ENCODE peak calls at places on chromosome 18, in four cellular contexts. D is A172, J is SJSA1, X is naive B cell. P is an unnamed sample.

GRCh38 chr18:58201728-58202405 is 157.8 kb downstream of the NEDD4L start:
- DNase-seq in J (peak), D (no peak), X (no peak), P (no peak)

GRCh38 chr18:79954791-79955190 is 3.3 kb upstream of the SLC66A2 start:
- DNase-seq in X (no peak), D (no peak), J (no peak), P (no peak)

GRCh38 chr18:55401638-55402191 is 186.3 kb downstream of the TCF4 start:
- DNase-seq in J (peak), X (no peak), D (peak), P (no peak)

GRCh38 chr18:28760299-28760698 is 583.4 kb upstream of the CDH2 start:
- DNase-seq in X (no peak), J (no peak), D (no peak), P (no peak)

GRCh38 chr18:78293940-78294401 is 685.6 kb upstream of the SALL3 start:
- DNase-seq in X (no peak), J (no peak), D (no peak), P (no peak)

GRCh38 chr18:21109936-21110666 is 1.5 kb downstream of the ROCK1 start:
- DNase-seq in J (no peak), X (no peak), D (no peak), P (no peak)

GRCh38 chr18:22606563-22607283 is 189.0 kb upstream of the CTAGE1 start:
- DNase-seq in D (no peak), X (no peak), J (no peak), P (no peak)

GRCh38 chr18:51236225-51236624 is 38.7 kb upstream of the MEX3C start:
- DNase-seq in J (peak), D (peak), X (no peak), P (peak)

GRCh38 chr18:80077873-80078272 is 31.2 kb upstream of the ADNP2 start:
- DNase-seq in J (no peak), D (no peak), X (no peak), P (no peak)

GRCh38 chr18:12857991-12858544 is 26.0 kb downstream of the PTPN2 start:
- DNase-seq in X (no peak), D (no peak), J (no peak), P (no peak)

GRCh38 chr18:50749421-50749820 is 70.4 kb downstream of the MRO start:
- DNase-seq in D (no peak), J (no peak), X (no peak), P (no peak)

GRCh38 chr18:28478531-28478930 is 301.6 kb upstream of the CDH2 start:
- DNase-seq in D (no peak), J (no peak), X (no peak), P (no peak)

GRCh38 chr18:44465337-44465736 is 215.4 kb upstream of the SETBP1 start:
- DNase-seq in J (no peak), D (no peak), X (no peak), P (no peak)

GRCh38 chr18:39441648-39442047 is 1876.0 kb upstream of the CELF4 start:
- DNase-seq in D (no peak), X (no peak), J (no peak), P (no peak)

GRCh38 chr18:58009166-58009565 is 34.9 kb upstream of the NEDD4L start:
- DNase-seq in D (no peak), X (no peak), J (no peak), P (no peak)

GRCh38 chr18:3051718-3052410 is 38.9 kb upstream of the LPIN2 start:
- DNase-seq in J (no peak), D (peak), X (no peak), P (no peak)

GRCh38 chr18:49398331-49398730 is 62.1 kb downstream of the DYM start:
- DNase-seq in X (no peak), D (no peak), J (no peak), P (no peak)

GRCh38 chr18:46449033-46449432 is 208.0 kb downstream of the LOXHD1 start:
- DNase-seq in X (no peak), D (no peak), J (no peak), P (no peak)

GRCh38 chr18:50558157-50558556 is 1.7 kb upstream of the MAPK4 start:
- DNase-seq in J (no peak), X (no peak), D (no peak), P (no peak)

GRCh38 chr18:7921938-7922587 is 354.9 kb downstream of the PTPRM start:
- DNase-seq in J (peak), D (peak), X (no peak), P (no peak)

GRCh38 chr18:78603584-78603983 is 376.0 kb upstream of the SALL3 start:
- DNase-seq in X (no peak), J (no peak), D (no peak), P (no peak)

GRCh38 chr18:49747876-49748275 is 65.5 kb downstream of the ACAA2 start:
- DNase-seq in D (no peak), J (peak), X (no peak), P (no peak)

GRCh38 chr18:2907459-2908145 is 60.8 kb downstream of the EMILIN2 start:
- DNase-seq in X (peak), J (peak), D (no peak), P (no peak)

GRCh38 chr18:45636110-45636509 is 20.8 kb downstream of the SLC14A2 start:
- DNase-seq in D (no peak), X (no peak), J (no peak), P (no peak)

GRCh38 chr18:52367962-52368745 is 28.2 kb downstream of the DCC start:
- DNase-seq in X (no peak), J (no peak), D (no peak), P (no peak)

GRCh38 chr18:51617167-51617566 is 419.7 kb upstream of the MEX3C start:
- DNase-seq in D (peak), J (no peak), X (no peak), P (no peak)

GRCh38 chr18:9366126-9366714 is 31.6 kb downstream of the TWSG1 start:
- DNase-seq in D (no peak), J (no peak), X (no peak), P (no peak)

GRCh38 chr18:22348521-22349316 is 69.0 kb downstream of the CTAGE1 start:
- DNase-seq in J (peak), D (peak), X (no peak), P (no peak)

GRCh38 chr18:5955861-5956260 is 60.5 kb upstream of the TMEM200C start:
- DNase-seq in J (peak), X (no peak), D (no peak), P (no peak)

GRCh38 chr18:66621816-66622576 is 18.1 kb upstream of the CDH19 start:
- DNase-seq in X (no peak), D (no peak), J (no peak), P (no peak)

GRCh38 chr18:48735070-48735676 is 196.3 kb downstream of the CTIF start:
- DNase-seq in J (no peak), X (no peak), D (peak), P (peak)

GRCh38 chr18:79897940-79898625 is 53.4 kb downstream of the SLC66A2 start:
- DNase-seq in X (no peak), J (no peak), D (no peak), P (no peak)

GRCh38 chr18:41624461-41624860 is 330.6 kb upstream of the PIK3C3 start:
- DNase-seq in D (peak), X (no peak), J (no peak), P (no peak)

GRCh38 chr18:72107647-72108046 is 436.5 kb downstream of the CBLN2 start:
- DNase-seq in D (peak), X (no peak), J (no peak), P (no peak)